ENCODE peak calls at places on chromosomes 4 and X, in four cellular contexts. F is activated CD8-positive, alpha-beta T cell treated with anti-CD3 and anti-CD28 coated beads, Interleukin-2, amount 10 ng/mL, durations not matched to agents 7 days and 5 days; R is stimulated activated CD4-positive, alpha-beta T cell treated with anti-CD3 and anti-CD28 coated beads, Interleukin-15, amount 100 ng/mL, for 1 hour; C is NCI-H774. D is an unnamed sample.
A peak's percentile ranks its signal among the peaks of the same experiment; 100 is the strongest.

GRCh38 chr4:36333303-36333877 is 52.0 kb downstream of the DTHD1 start:
- DNase-seq in F (no peak), R (no peak), C (no peak), D (no peak)

GRCh38 chr4:114272226-114272625 is 292.8 kb upstream of the ARSJ start:
- DNase-seq in F (no peak), R (no peak), C (no peak), D (no peak)

GRCh38 chrX:136839196-136839595 is 41.3 kb downstream of the RBMX start:
- DNase-seq in F (no peak), R (no peak), C (no peak), D (no peak)

GRCh38 chr4:165384186-165384585 is 5.4 kb downstream of the CPE start:
- DNase-seq in F (no peak), R (no peak), C (no peak), D (no peak)

GRCh38 chr4:103996637-103997036 is 276.9 kb upstream of the TACR3 start:
- DNase-seq in F (no peak), R (no peak), C (no peak), D (no peak)

GRCh38 chrX:40150503-40150902 is 52.7 kb upstream of the BCOR start:
- DNase-seq in F (no peak), R (no peak), C (no peak), D (no peak)

GRCh38 chr4:122661176-122661575 is 40.3 kb upstream of the IL21 start:
- DNase-seq in F (no peak), R (no peak), C (no peak), D (no peak)

GRCh38 chrX:7690842-7691241 is 152.1 kb upstream of the VCX start:
- DNase-seq in F (no peak), R (no peak), C (peak; percentile 15), D (no peak)

GRCh38 chr4:142519342-142519741 is 326.8 kb downstream of the INPP4B start:
- DNase-seq in F (no peak), R (no peak), C (no peak), D (no peak)

GRCh38 chrX:6959006-6959405 is 188.5 kb upstream of the STS start:
- DNase-seq in F (no peak), R (no peak), C (no peak), D (no peak)

GRCh38 chr4:150418757-150419410 is 163.1 kb upstream of the MAB21L2 start:
- DNase-seq in F (no peak), R (no peak), C (no peak), D (no peak)

GRCh38 chr4:77174426-77174825 is 17.4 kb downstream of the CCNG2 start:
- DNase-seq in F (no peak), R (no peak), C (no peak), D (no peak)

GRCh38 chr4:121049072-121049599 is 23.2 kb downstream of the NDNF start:
- DNase-seq in F (no peak), R (no peak), C (no peak), D (no peak)